ENCODE peak calls at places on chromosomes 2 and 18, in six cellular contexts. One of them, this sample, is unnamed.

GRCh38 chr2:45256173-45256866 is 247.1 kb upstream of the SIX2 start:
- DNase-seq in AG04450: no peak
- DNase-seq in esophagus squamous epithelium: no peak
- DNase-seq in hepatocyte: no peak
- DNase-seq in cardiac muscle cell: no peak
- DNase-seq in fibroblast of the aortic adventitia: peak
- DNase-seq in this sample: no peak

GRCh38 chr18:63322908-63323634 is 3.5 kb upstream of the BCL2 start:
- DNase-seq in esophagus squamous epithelium: no peak
- DNase-seq in AG04450: peak
- DNase-seq in cardiac muscle cell: peak
- DNase-seq in hepatocyte: peak
- DNase-seq in fibroblast of the aortic adventitia: peak
- DNase-seq in this sample: peak

GRCh38 chr2:56127013-56127772 is 56.6 kb upstream of the CCDC85A start:
- DNase-seq in fibroblast of the aortic adventitia: no peak
- DNase-seq in esophagus squamous epithelium: no peak
- DNase-seq in cardiac muscle cell: no peak
- DNase-seq in hepatocyte: no peak
- DNase-seq in AG04450: no peak
- DNase-seq in this sample: no peak

GRCh38 chr2:159713691-159714585 is 1.6 kb downstream of the MARCHF7 start:
- DNase-seq in hepatocyte: no peak
- DNase-seq in cardiac muscle cell: peak
- DNase-seq in fibroblast of the aortic adventitia: peak
- DNase-seq in AG04450: no peak
- DNase-seq in esophagus squamous epithelium: no peak
- DNase-seq in this sample: no peak

GRCh38 chr2:3305952-3306351 is 71.7 kb downstream of the EIPR1 start:
- DNase-seq in hepatocyte: no peak
- DNase-seq in AG04450: no peak
- DNase-seq in fibroblast of the aortic adventitia: no peak
- DNase-seq in cardiac muscle cell: no peak
- DNase-seq in esophagus squamous epithelium: no peak
- DNase-seq in this sample: no peak

GRCh38 chr2:163856941-163857340 is 121.1 kb upstream of the FIGN start:
- DNase-seq in AG04450: no peak
- DNase-seq in fibroblast of the aortic adventitia: no peak
- DNase-seq in esophagus squamous epithelium: no peak
- DNase-seq in cardiac muscle cell: peak
- DNase-seq in hepatocyte: no peak
- DNase-seq in this sample: no peak

GRCh38 chr2:200336980-200337615 is 30.6 kb downstream of the SPATS2L start:
- DNase-seq in fibroblast of the aortic adventitia: peak
- DNase-seq in AG04450: no peak
- DNase-seq in hepatocyte: no peak
- DNase-seq in cardiac muscle cell: no peak
- DNase-seq in esophagus squamous epithelium: no peak
- DNase-seq in this sample: no peak

GRCh38 chr2:58967736-58968135 is 726.6 kb upstream of the FANCL start:
- DNase-seq in fibroblast of the aortic adventitia: no peak
- DNase-seq in esophagus squamous epithelium: no peak
- DNase-seq in hepatocyte: peak
- DNase-seq in AG04450: no peak
- DNase-seq in cardiac muscle cell: no peak
- DNase-seq in this sample: no peak

GRCh38 chr2:233845301-233846060 is 8.9 kb downstream of the HJURP start:
- DNase-seq in esophagus squamous epithelium: no peak
- DNase-seq in fibroblast of the aortic adventitia: no peak
- DNase-seq in hepatocyte: no peak
- DNase-seq in cardiac muscle cell: no peak
- DNase-seq in AG04450: no peak
- DNase-seq in this sample: no peak

GRCh38 chr2:118124293-118124891 is 36.1 kb downstream of the INSIG2 start:
- DNase-seq in esophagus squamous epithelium: no peak
- DNase-seq in fibroblast of the aortic adventitia: no peak
- DNase-seq in AG04450: no peak
- DNase-seq in cardiac muscle cell: no peak
- DNase-seq in hepatocyte: no peak
- DNase-seq in this sample: no peak

GRCh38 chr2:227804970-227805369 is 8.7 kb upstream of the CCL20 start:
- DNase-seq in cardiac muscle cell: no peak
- DNase-seq in esophagus squamous epithelium: no peak
- DNase-seq in hepatocyte: no peak
- DNase-seq in AG04450: no peak
- DNase-seq in fibroblast of the aortic adventitia: no peak
- DNase-seq in this sample: no peak

GRCh38 chr2:39545957-39546356 is 108.9 kb upstream of the MAP4K3 start:
- DNase-seq in AG04450: no peak
- DNase-seq in cardiac muscle cell: no peak
- DNase-seq in esophagus squamous epithelium: no peak
- DNase-seq in hepatocyte: no peak
- DNase-seq in fibroblast of the aortic adventitia: no peak
- DNase-seq in this sample: no peak

GRCh38 chr2:134118279-134119116 is 135.4 kb upstream of the MGAT5 start:
- DNase-seq in fibroblast of the aortic adventitia: peak
- DNase-seq in AG04450: peak
- DNase-seq in hepatocyte: peak
- DNase-seq in cardiac muscle cell: peak
- DNase-seq in esophagus squamous epithelium: peak
- DNase-seq in this sample: peak
- H3K4me3 ChIP-seq in fibroblast of the aortic adventitia: no peak
- H3K4me3 ChIP-seq in AG04450: no peak
- H3K4me3 ChIP-seq in hepatocyte: no peak
- H3K4me3 ChIP-seq in cardiac muscle cell: no peak
- H3K4me3 ChIP-seq in esophagus squamous epithelium: no peak
- H3K4me3 ChIP-seq in this sample: no peak

DNA sequence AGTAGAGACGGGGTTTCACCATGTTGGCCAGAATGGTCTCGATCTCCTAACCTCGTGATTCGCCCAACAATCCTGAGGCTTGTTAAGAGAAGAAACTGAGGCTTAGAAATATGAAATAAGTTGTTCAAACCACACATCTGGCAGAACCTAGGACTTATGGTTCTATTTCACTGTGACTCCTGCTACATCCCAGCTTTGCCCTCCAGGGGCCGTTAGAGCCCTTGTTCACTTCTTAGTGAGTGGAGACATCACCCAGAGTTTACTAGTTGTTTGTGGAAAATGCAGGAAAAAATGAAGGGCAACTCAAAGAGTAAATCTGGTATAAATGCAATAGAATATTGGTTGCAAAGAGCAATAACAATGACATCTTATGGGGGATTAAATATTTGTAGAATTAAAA is 43.9 kb downstream of the MARCHF4 start:
- DNase-seq in cardiac muscle cell: no peak
- DNase-seq in fibroblast of the aortic adventitia: peak
- DNase-seq in esophagus squamous epithelium: no peak
- DNase-seq in hepatocyte: no peak
- DNase-seq in AG04450: no peak
- DNase-seq in this sample: no peak
- TF ChIP-seq CTCF in cardiac muscle cell: peak
- TF ChIP-seq CTCF in fibroblast of the aortic adventitia: peak
- TF ChIP-seq CTCF in esophagus squamous epithelium: no peak
- TF ChIP-seq CTCF in hepatocyte: no peak
- TF ChIP-seq CTCF in AG04450: peak
- TF ChIP-seq CTCF in this sample: no peak

DNA sequence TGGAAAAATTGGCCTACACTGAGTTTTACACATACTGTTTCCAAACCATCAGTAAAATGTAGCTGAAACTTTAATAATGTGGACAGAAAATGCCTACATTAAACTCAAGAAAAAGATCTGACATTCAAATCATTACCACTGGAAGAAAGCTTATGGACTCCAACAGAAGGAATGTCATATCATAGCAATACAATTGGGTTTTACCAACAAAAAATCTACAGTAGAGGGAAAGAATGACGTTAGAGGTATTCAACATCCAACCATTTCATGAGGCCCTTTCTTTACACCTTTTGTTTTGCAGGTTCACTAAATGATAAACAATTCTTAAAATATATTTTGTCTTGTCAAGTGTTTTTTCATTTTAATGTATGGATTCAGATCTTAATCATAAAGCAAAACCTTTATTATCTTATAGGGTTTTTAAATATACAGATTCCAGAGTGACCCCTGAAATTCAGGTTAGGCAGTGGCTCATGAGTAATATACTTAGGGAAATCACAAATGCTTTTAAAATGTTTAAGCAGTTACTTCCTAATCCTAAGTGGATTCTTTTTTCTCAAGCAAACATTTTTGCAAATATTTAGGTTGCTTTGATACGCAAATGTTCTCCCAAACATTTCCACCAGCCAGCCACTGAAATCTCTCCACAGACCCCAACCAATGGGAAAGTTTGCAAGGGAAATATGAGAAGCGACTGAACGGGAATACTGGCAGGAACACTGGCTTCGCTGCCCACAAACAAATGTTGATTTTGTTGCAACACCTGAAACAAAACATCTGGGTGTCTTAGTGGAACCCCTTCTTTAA is 168.7 kb downstream of the TCF4 start:
- DNase-seq in cardiac muscle cell: peak
- DNase-seq in esophagus squamous epithelium: no peak
- DNase-seq in fibroblast of the aortic adventitia: no peak
- DNase-seq in AG04450: no peak
- DNase-seq in hepatocyte: no peak
- DNase-seq in this sample: no peak
- H3K4me3 ChIP-seq in cardiac muscle cell: no peak
- H3K4me3 ChIP-seq in esophagus squamous epithelium: no peak
- H3K4me3 ChIP-seq in fibroblast of the aortic adventitia: no peak
- H3K4me3 ChIP-seq in AG04450: no peak
- H3K4me3 ChIP-seq in hepatocyte: no peak
- H3K4me3 ChIP-seq in this sample: no peak

DNA sequence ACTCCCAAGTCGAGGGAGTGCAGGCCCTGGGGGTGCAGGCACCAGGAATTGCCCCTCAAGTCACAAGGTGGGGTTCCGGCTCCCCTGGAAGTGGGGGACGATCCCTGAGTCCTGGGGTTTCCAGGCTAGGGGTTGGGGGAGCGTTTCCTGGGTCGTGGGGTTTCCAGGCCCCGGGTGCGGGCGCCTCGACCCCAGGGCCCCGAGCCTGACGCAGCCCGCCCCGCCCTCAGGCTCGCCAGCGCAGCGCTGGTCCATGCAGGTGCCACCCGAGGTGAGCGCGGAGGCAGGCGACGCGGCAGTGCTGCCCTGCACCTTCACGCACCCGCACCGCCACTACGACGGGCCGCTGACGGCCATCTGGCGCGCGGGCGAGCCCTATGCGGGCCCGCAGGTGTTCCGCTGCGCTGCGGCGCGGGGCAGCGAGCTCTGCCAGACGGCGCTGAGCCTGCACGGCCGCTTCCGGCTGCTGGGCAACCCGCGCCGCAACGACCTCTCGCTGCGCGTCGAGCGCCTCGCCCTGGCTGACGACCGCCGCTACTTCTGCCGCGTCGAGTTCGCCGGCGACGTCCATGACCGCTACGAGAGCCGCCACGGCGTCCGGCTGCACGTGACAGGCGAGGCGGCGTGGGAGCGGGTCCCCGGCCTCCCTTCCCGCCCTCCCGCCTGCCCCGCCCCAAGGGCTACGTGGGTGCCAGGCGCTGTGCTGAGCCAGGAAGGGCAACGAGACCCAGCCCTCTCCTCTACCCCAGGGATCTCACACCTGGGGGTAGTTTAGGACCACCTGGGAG is 12.0 kb downstream of the SIGLEC15 start:
- DNase-seq in cardiac muscle cell: peak
- DNase-seq in hepatocyte: peak
- DNase-seq in AG04450: no peak
- DNase-seq in esophagus squamous epithelium: no peak
- DNase-seq in fibroblast of the aortic adventitia: no peak
- DNase-seq in this sample: no peak
- TF ChIP-seq CTCF in cardiac muscle cell: peak
- TF ChIP-seq CTCF in hepatocyte: peak
- TF ChIP-seq CTCF in AG04450: peak
- TF ChIP-seq CTCF in esophagus squamous epithelium: no peak
- TF ChIP-seq CTCF in fibroblast of the aortic adventitia: no peak
- TF ChIP-seq CTCF in this sample: no peak

DNA sequence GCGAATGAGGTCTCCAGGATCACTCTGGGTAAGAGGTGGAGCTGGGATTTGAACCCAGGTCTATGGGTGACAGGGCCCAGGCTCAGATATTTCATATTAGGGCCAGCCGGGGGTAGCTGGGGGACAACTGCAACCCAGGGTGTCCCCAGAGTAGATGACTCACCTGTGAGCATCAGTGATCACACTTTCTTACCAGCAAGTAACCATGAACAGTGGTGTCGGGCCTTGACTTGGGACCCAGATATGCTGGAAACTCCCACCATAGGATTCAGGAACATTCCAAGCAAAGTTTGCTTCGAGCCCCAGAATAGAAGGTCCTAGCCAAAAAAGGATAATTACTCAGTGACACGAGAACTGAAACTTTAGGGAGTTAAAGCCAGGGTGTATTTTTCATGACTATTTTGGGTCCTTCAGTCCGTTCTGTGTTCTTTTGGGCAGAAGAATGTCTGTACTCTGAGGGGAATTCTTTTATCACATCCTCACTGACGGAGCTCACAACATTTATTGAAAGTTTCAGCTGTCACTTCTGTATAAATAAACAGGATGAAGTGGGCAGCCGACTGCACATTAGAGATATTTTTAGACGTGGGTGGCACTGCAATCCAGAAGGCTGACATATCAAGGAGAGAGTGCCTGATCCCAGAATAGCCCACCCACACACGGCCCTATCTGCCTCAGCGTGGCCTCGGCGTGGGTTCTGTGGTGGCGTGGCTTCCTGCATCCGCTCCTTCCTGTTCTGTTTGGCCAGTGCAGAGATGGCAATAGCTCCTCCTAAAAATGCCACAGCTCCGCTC is 45.6 kb downstream of the RAMP1 start:
- DNase-seq in cardiac muscle cell: peak
- DNase-seq in esophagus squamous epithelium: no peak
- DNase-seq in AG04450: peak
- DNase-seq in hepatocyte: no peak
- DNase-seq in fibroblast of the aortic adventitia: peak
- DNase-seq in this sample: no peak
- H3K4me3 ChIP-seq in cardiac muscle cell: no peak
- H3K4me3 ChIP-seq in esophagus squamous epithelium: no peak
- H3K4me3 ChIP-seq in AG04450: no peak
- H3K4me3 ChIP-seq in hepatocyte: no peak
- H3K4me3 ChIP-seq in fibroblast of the aortic adventitia: no peak
- H3K4me3 ChIP-seq in this sample: no peak

GRCh38 chr18:36851202-36851590 is 22.3 kb downstream of the KIAA1328 start:
- DNase-seq in cardiac muscle cell: no peak
- DNase-seq in AG04450: no peak
- DNase-seq in esophagus squamous epithelium: no peak
- DNase-seq in hepatocyte: no peak
- DNase-seq in fibroblast of the aortic adventitia: no peak
- DNase-seq in this sample: no peak

GRCh38 chr18:36862182-36862581 is 33.3 kb downstream of the KIAA1328 start:
- DNase-seq in cardiac muscle cell: no peak
- DNase-seq in fibroblast of the aortic adventitia: no peak
- DNase-seq in esophagus squamous epithelium: no peak
- DNase-seq in hepatocyte: no peak
- DNase-seq in AG04450: no peak
- DNase-seq in this sample: no peak

DNA sequence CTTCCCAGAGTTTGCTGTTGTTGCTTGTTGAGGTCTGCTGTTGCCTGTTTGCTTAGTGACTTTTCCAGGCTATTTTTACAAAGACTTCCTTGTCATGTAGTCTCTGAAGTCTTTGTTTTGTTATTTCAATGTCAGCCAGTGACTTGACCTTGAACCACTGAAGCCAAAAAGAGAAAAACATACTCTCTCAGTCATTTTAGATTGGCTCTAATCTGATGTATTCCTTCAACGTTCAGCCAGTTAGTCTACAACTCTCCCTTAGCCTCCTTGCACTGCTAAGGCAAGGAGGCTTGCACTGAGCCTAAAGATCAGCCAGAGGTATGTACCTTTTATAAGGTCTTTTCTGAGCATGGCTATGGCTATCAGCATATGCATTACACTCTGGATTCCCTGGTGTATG is 27.9 kb downstream of the KIAA1328 start:
- DNase-seq in hepatocyte: no peak
- DNase-seq in esophagus squamous epithelium: no peak
- DNase-seq in cardiac muscle cell: peak
- DNase-seq in fibroblast of the aortic adventitia: no peak
- DNase-seq in AG04450: no peak
- DNase-seq in this sample: no peak
- TF ChIP-seq CTCF in hepatocyte: no peak
- TF ChIP-seq CTCF in esophagus squamous epithelium: no peak
- TF ChIP-seq CTCF in cardiac muscle cell: no peak
- TF ChIP-seq CTCF in fibroblast of the aortic adventitia: no peak
- TF ChIP-seq CTCF in AG04450: no peak
- TF ChIP-seq CTCF in this sample: no peak